ENCODE peak calls at places on chromosomes 13 and 19, in four cellular contexts. U, A, X and T are unnamed samples.

GRCh38 chr19:43464089-43464775 is 1.2 kb downstream of the LYPD3 start:
- DNase-seq in U (peak), A (peak), X (no peak), T (no peak)

GRCh38 chr13:113489549-113490495 is 689 bp downstream of the DCUN1D2 start:
- DNase-seq in U (peak), A (peak), X (peak), T (peak)

GRCh38 chr13:33284916-33285315 is 639 bp downstream of the STARD13 start:
- DNase-seq in U (no peak), A (peak), X (peak), T (peak)

GRCh38 chr19:3593156-3593555 is 7.9 kb downstream of the GIPC3 start:
- DNase-seq in U (no peak), A (no peak), X (no peak), T (no peak)

GRCh38 chr13:21744149-21744548 is 73.3 kb downstream of the FGF9 start:
- DNase-seq in U (no peak), A (no peak), X (no peak), T (no peak)

GRCh38 chr19:29665826-29666633 is 769 bp downstream of the PLEKHF1 start:
- DNase-seq in U (no peak), A (no peak), X (no peak), T (no peak)

GRCh38 chr19:3389876-3390361 is 23.5 kb downstream of the NFIC start:
- DNase-seq in U (no peak), A (no peak), X (no peak), T (peak)

GRCh38 chr19:6020972-6021805 is 43.2 kb upstream of the RANBP3 start:
- DNase-seq in U (no peak), A (no peak), X (no peak), T (no peak)

GRCh38 chr13:112451512-112452379 is 75.6 kb downstream of the SPACA7 start:
- DNase-seq in U (no peak), A (no peak), X (no peak), T (no peak)

GRCh38 chr19:3125900-3126524 is 9.8 kb upstream of the GNA15 start:
- DNase-seq in U (peak), A (no peak), X (no peak), T (peak)

GRCh38 chr19:3516675-3517207 is 10.6 kb downstream of the FZR1 start:
- DNase-seq in U (no peak), A (no peak), X (no peak), T (no peak)

GRCh38 chr13:85693889-85694511 is 105.2 kb downstream of the SLITRK6 start:
- DNase-seq in U (no peak), A (no peak), X (no peak), T (peak)

GRCh38 chr13:70864731-70865130 is 756.5 kb upstream of the KLHL1 start:
- DNase-seq in U (no peak), A (no peak), X (no peak), T (no peak)

GRCh38 chr19:7916137-7916907 is 1.7 kb downstream of the TGFBR3L start:
- DNase-seq in U (no peak), A (no peak), X (no peak), T (no peak)

GRCh38 chr19:50310759-50311465 is 18.3 kb downstream of the KCNC3 start:
- DNase-seq in U (no peak), A (no peak), X (no peak), T (no peak)

GRCh38 chr13:36918246-36919060 is 1.6 kb downstream of the SMAD9 start:
- DNase-seq in U (no peak), A (peak), X (peak), T (peak)

GRCh38 chr13:109476001-109476400 is 310.4 kb downstream of the IRS2 start:
- DNase-seq in U (no peak), A (no peak), X (no peak), T (no peak)

GRCh38 chr19:49564616-49565045 is 15.7 kb downstream of the NOSIP start:
- DNase-seq in U (no peak), A (no peak), X (no peak), T (no peak)

GRCh38 chr19:1066251-1066747 is 668 bp upstream of the ARHGAP45 start:
- DNase-seq in U (no peak), A (no peak), X (no peak), T (no peak)